ENCODE peak calls at places on chromosome 19, in eight cellular contexts. K, A, F, J, B, R, N and X are unnamed samples.
A peak's percentile ranks its signal among the peaks of the same experiment; 100 is the strongest.

GRCh38 chr19:7953060-7953459 is 9.6 kb upstream of the TIMM44 start:
- DNase-seq in B (no peak), K (no peak), R (no peak), A (peak; percentile 50), F (no peak), J (peak; percentile 47), N (no peak), X (no peak)

GRCh38 chr19:44553478-44554171 is 24.1 kb upstream of the CEACAM20 start:
- DNase-seq in B (peak; percentile 88), N (no peak), F (no peak), A (no peak), R (no peak), J (no peak), K (no peak), X (no peak)

GRCh38 chr19:7789447-7789846 is 26.4 kb downstream of the CLEC4M start:
- DNase-seq in F (peak; percentile 15), K (no peak), N (no peak), B (no peak), A (no peak), J (no peak), R (no peak), X (peak; percentile 49)

GRCh38 chr19:43826787-43827754 is at the start of gene ZNF283:
- DNase-seq in A (peak; percentile 87), F (peak; percentile 69), J (peak; percentile 93), B (peak; percentile 59), R (peak; percentile 90), K (peak; percentile 91), N (peak; percentile 67), X (peak; percentile 60)

GRCh38 chr19:13277104-13277809 is 127.0 kb downstream of the IER2 start:
- DNase-seq in R (peak; percentile 63), F (peak; percentile 27), K (peak; percentile 46), A (peak; percentile 68), N (peak; percentile 72), B (no peak), J (peak; percentile 74), X (peak; percentile 55)

GRCh38 chr19:11171144-11171543 is 15.6 kb upstream of the SPC24 start:
- DNase-seq in J (no peak), F (no peak), R (no peak), K (no peak), N (no peak), B (no peak), A (no peak), X (no peak)

GRCh38 chr19:31332096-31332495 is 17.1 kb downstream of the TSHZ3 start:
- DNase-seq in A (peak; percentile 63), N (no peak), F (no peak), J (peak; percentile 58), K (no peak), R (no peak), B (no peak), X (no peak)

GRCh38 chr19:56837492-56837891 is 3.0 kb downstream of the PEG3 start:
- DNase-seq in K (peak; percentile 81), B (no peak), J (no peak), N (no peak), A (no peak), F (no peak), R (peak; percentile 86), X (no peak)

GRCh38 chr19:2542341-2543069 is 66.6 kb downstream of the GADD45B start:
- DNase-seq in B (no peak), R (no peak), F (no peak), A (no peak), K (no peak), J (no peak), N (no peak), X (no peak)

GRCh38 chr19:48878219-48879024 is 6.2 kb downstream of the PPP1R15A start:
- DNase-seq in A (peak; percentile 36), B (no peak), F (no peak), R (no peak), J (peak; percentile 24), K (peak; percentile 68), N (no peak), X (no peak)

GRCh38 chr19:33201473-33201872 is 7.3 kb downstream of the LRP3 start:
- DNase-seq in R (no peak), A (no peak), B (no peak), F (no peak), N (no peak), J (no peak), K (no peak), X (no peak)

GRCh38 chr19:44758596-44758995 is 10.1 kb downstream of the BCL3 start:
- DNase-seq in A (no peak), K (peak; percentile 50), F (no peak), N (no peak), R (no peak), B (no peak), J (no peak), X (no peak)

GRCh38 chr19:7126132-7126531 is 56.6 kb downstream of the ZNF557 start:
- DNase-seq in B (no peak), R (no peak), J (no peak), K (no peak), A (no peak), F (no peak), N (no peak), X (no peak)

GRCh38 chr19:54415208-54415900 is at the start of gene TTYH1:
- DNase-seq in J (no peak), B (no peak), N (no peak), K (no peak), A (no peak), F (no peak), R (no peak), X (no peak)

GRCh38 chr19:37905936-37906867 is at the start of gene WDR87:
- DNase-seq in J (no peak), B (peak; percentile 11), A (peak; percentile 6), N (peak; percentile 26), F (peak; percentile 8), K (peak; percentile 33), R (peak; percentile 45), X (peak; percentile 26)

GRCh38 chr19:11594084-11594483 is 3.2 kb upstream of the ZNF627 start:
- DNase-seq in A (no peak), K (no peak), F (no peak), R (no peak), B (no peak), J (no peak), N (no peak), X (no peak)

GRCh38 chr19:2524840-2525723 is 49.2 kb downstream of the GADD45B start:
- DNase-seq in B (peak; percentile 72), N (no peak), J (peak; percentile 87), R (no peak), K (no peak), F (no peak), A (peak; percentile 68), X (no peak)

GRCh38 chr19:44857837-44858236 is 11.7 kb downstream of the NECTIN2 start:
- DNase-seq in K (no peak), R (peak; percentile 45), B (no peak), A (no peak), N (no peak), J (no peak), F (no peak), X (no peak)

GRCh38 chr19:11971045-11971444 is 6.2 kb downstream of the ZNF763 start:
- DNase-seq in F (no peak), N (no peak), K (no peak), J (no peak), R (no peak), A (no peak), B (no peak), X (no peak)

GRCh38 chr19:8458380-8458779 is 13.6 kb downstream of the HNRNPM start:
- DNase-seq in N (no peak), J (no peak), B (no peak), R (no peak), K (no peak), F (no peak), A (no peak), X (no peak)